ENCODE peak calls at places on chromosomes 7 and 10, in four cellular contexts. B, A, S and O are unnamed samples.

GRCh38 chr10:6607778-6608177 is 27.7 kb upstream of the PRKCQ start:
- DNase-seq in B (no peak), A (no peak), S (no peak), O (no peak)

GRCh38 chr7:75969182-75969581 is 25.2 kb downstream of the TMEM120A start:
- DNase-seq in B (no peak), A (no peak), S (no peak), O (no peak)

GRCh38 chr10:23696476-23696875 is 257.6 kb downstream of the OTUD1 start:
- DNase-seq in B (no peak), A (no peak), S (no peak), O (peak; percentile 1)

GRCh38 chr7:101953248-101953819 is 135.9 kb downstream of the CUX1 start:
- DNase-seq in B (no peak), A (peak; percentile 92), S (no peak), O (no peak)

GRCh38 chr7:22666732-22667131 is 60.3 kb upstream of the IL6 start:
- DNase-seq in B (no peak), A (peak; percentile 72), S (no peak), O (no peak)

GRCh38 chr10:3068201-3068967 is 1.0 kb downstream of the PFKP start:
- DNase-seq in B (no peak), A (peak; percentile 54), S (peak; percentile 73), O (peak; percentile 72)

GRCh38 chr7:6252310-6252709 is 20.1 kb downstream of the CYTH3 start:
- DNase-seq in B (no peak), A (peak; percentile 48), S (no peak), O (no peak)

GRCh38 chr10:72375585-72375984 is 20.9 kb upstream of the DNAJB12 start:
- DNase-seq in B (peak; percentile 57), A (no peak), S (no peak), O (peak; percentile 48)

GRCh38 chr7:4216016-4216415 is 466.1 kb upstream of the FOXK1 start:
- DNase-seq in B (no peak), A (no peak), S (no peak), O (no peak)

GRCh38 chr7:30918676-30919075 is 7.0 kb downstream of the AQP1 start:
- DNase-seq in B (no peak), A (no peak), S (no peak), O (no peak)

GRCh38 chr10:79188154-79188763 is 119.5 kb downstream of the ZMIZ1 start:
- DNase-seq in B (no peak), A (no peak), S (no peak), O (peak; percentile 69)

GRCh38 chr7:47651355-47652317 is 69.7 kb upstream of the TNS3 start:
- DNase-seq in B (no peak), A (peak; percentile 99), S (no peak), O (no peak)

GRCh38 chr10:91559170-91559569 is 73.7 kb downstream of the PPP1R3C start:
- DNase-seq in B (no peak), A (no peak), S (no peak), O (no peak)

GRCh38 chr10:34454590-34455289 is 360.4 kb downstream of the PARD3 start:
- DNase-seq in B (no peak), A (peak; percentile 28), S (no peak), O (peak; percentile 77)

GRCh38 chr10:79248341-79248931 is 98.8 kb upstream of the PPIF start:
- DNase-seq in B (no peak), A (no peak), S (no peak), O (no peak)

GRCh38 chr7:100673942-100674431 is 447 bp downstream of the GNB2 start:
- DNase-seq in B (no peak), A (no peak), S (peak; percentile 76), O (no peak)

GRCh38 chr7:63067897-63068585 is 930.6 kb upstream of the ZNF722 start:
- DNase-seq in B (no peak), A (no peak), S (no peak), O (no peak)

GRCh38 chr7:112205348-112206237 is 606 bp downstream of the DOCK4 start:
- DNase-seq in B (peak; percentile 64), A (peak; percentile 64), S (peak; percentile 77), O (peak; percentile 89)

GRCh38 chr7:27641576-27642230 is 21.0 kb downstream of the HIBADH start:
- DNase-seq in B (no peak), A (no peak), S (no peak), O (no peak)

GRCh38 chr10:122474145-122474739 is 12.9 kb downstream of the HTRA1 start:
- DNase-seq in B (no peak), A (no peak), S (no peak), O (no peak)

GRCh38 chr7:12423355-12423994 is 19.8 kb upstream of the VWDE start:
- DNase-seq in B (no peak), A (peak; percentile 58), S (no peak), O (peak; percentile 11)

GRCh38 chr7:85770332-85770731 is 583.5 kb upstream of the SEMA3D start:
- DNase-seq in B (no peak), A (no peak), S (no peak), O (no peak)

GRCh38 chr10:59016043-59016442 is 160.4 kb upstream of the PHYHIPL start:
- DNase-seq in B (no peak), A (no peak), S (no peak), O (peak; percentile 24)

GRCh38 chr7:148156248-148156647 is 434.3 kb upstream of the C7orf33 start:
- DNase-seq in B (no peak), A (peak; percentile 1), S (no peak), O (no peak)

GRCh38 chr7:129210256-129210988 is 14.4 kb upstream of the AHCYL2 start:
- DNase-seq in B (peak; percentile 85), A (peak; percentile 44), S (peak; percentile 98), O (peak; percentile 64)

GRCh38 chr7:77778535-77778934 is 19.7 kb downstream of the TMEM60 start:
- DNase-seq in B (no peak), A (no peak), S (no peak), O (no peak)

GRCh38 chr10:93579089-93579488 is 12.6 kb downstream of the FFAR4 start:
- DNase-seq in B (no peak), A (peak; percentile 22), S (no peak), O (no peak)

GRCh38 chr10:86648706-86649426 is 5.5 kb upstream of the OPN4 start:
- DNase-seq in B (no peak), A (peak; percentile 68), S (no peak), O (no peak)

GRCh38 chr10:97647556-97647955 is 7.1 kb downstream of the PI4K2A start:
- DNase-seq in B (no peak), A (peak; percentile 57), S (no peak), O (no peak)

GRCh38 chr10:47183726-47184084 is 116.3 kb upstream of the GDF10 start:
- DNase-seq in B (no peak), A (no peak), S (no peak), O (no peak)

GRCh38 chr7:37927739-37928444 is 7.5 kb downstream of the EPDR1 start:
- DNase-seq in B (no peak), A (no peak), S (no peak), O (no peak)

GRCh38 chr10:131771634-131772358 is 129.0 kb upstream of the PPP2R2D start:
- DNase-seq in B (no peak), A (no peak), S (no peak), O (no peak)

GRCh38 chr10:131773321-131773988 is 127.4 kb upstream of the PPP2R2D start:
- DNase-seq in B (peak; percentile 15), A (no peak), S (no peak), O (no peak)

GRCh38 chr10:131769691-131770090 is 131.1 kb upstream of the PPP2R2D start:
- DNase-seq in B (no peak), A (no peak), S (no peak), O (no peak)

GRCh38 chr10:131773989-131774343 is 126.8 kb upstream of the PPP2R2D start:
- DNase-seq in B (no peak), A (no peak), S (no peak), O (no peak)

GRCh38 chr10:131770946-131771633 is 129.7 kb upstream of the PPP2R2D start:
- DNase-seq in B (no peak), A (no peak), S (no peak), O (no peak)
- H2BK15ac ChIP-seq in B (no peak overlapping the region), A (no peak overlapping the region), S (peak overlapping the region; percentile 12), O (no peak overlapping the region)

GRCh38 chr7:196778-197321 is 4.5 kb downstream of the FAM20C start:
- DNase-seq in B (no peak), A (no peak), S (no peak), O (no peak)

GRCh38 chr7:199465-200249 is 7.3 kb downstream of the FAM20C start:
- DNase-seq in B (no peak), A (no peak), S (no peak), O (no peak)

GRCh38 chr7:197413-198335 is 5.3 kb downstream of the FAM20C start:
- DNase-seq in B (no peak), A (no peak), S (no peak), O (no peak)

GRCh38 chr7:200704-201103 is 8.3 kb downstream of the FAM20C start:
- DNase-seq in B (no peak), A (no peak), S (no peak), O (no peak)

GRCh38 chr7:200290-200689 is 7.9 kb downstream of the FAM20C start:
- DNase-seq in B (peak; percentile 54), A (no peak), S (no peak), O (peak; percentile 19)
- H3K56ac ChIP-seq in B (no peak overlapping the region), A (no peak overlapping the region), S (no peak overlapping the region), O (no peak overlapping the region)

DNA sequence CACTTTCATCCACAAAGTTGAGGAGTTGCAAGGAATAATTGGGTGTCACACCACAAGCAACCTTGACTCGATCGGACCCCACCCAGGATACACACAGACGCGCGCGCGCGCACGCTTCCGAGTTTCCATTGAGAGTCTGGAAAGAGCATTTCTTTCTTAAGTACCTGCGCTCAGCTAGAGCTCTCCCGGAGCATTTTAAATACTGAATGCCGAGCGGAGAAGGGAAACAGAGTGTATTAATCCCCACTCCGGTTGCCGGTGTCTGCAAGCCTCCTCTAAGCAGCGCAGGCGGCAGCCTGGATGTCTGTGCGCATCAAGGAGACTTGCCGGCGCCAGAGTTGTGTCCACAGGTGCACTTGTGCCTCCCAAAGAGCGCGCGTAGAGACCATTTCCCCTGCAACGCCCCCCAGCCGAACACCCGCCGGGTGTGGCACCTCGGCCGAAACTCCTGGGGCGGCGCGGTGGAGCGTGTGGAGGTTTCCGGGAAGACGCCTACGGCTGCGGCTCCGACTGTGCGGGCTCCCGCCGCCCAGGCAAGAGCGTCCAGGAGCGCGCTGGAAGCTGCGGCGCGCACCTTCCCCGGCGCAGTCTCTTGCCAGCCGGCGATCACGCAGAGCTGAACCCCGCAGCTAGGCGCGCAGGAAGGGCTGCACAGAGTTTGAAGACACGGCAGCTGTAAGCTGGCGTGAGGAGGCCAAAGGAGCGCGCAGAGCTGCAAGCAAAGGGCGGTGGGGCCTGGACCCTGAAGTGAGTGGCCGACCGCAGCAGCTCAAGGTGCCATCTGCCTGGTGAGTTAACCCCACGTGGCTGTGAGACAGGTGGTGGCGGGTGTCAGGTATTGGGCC is 1.1 kb upstream of the FEZF1 start:
- DNase-seq in B (peak; percentile 55), A (no peak), S (peak; percentile 81), O (peak; percentile 70)
- H2BK15ac ChIP-seq in B (no peak overlapping the region), A (no peak overlapping the region), S (peak overlapping the region; percentile 31), O (no peak overlapping the region)

DNA sequence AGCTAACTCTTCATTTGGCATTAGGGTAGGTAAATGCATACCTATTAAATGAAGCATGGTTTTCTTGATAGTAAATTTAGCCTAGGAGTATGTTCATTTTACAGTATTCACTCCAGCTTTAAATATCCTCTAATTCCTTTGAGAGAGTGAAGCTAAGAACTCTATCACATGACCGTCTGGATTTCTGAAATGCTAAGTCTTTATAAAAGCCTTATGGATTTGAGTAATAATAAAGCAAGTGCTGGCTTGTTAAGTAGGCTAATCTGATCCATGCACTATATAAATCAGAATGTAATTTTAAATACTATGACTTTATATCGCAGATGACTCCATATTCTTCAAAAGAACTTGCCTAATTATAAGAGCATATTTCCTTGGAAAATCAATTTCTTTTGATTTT is 64.8 kb downstream of the REEP3 start:
- DNase-seq in B (no peak), A (no peak), S (no peak), O (no peak)
- H3K56ac ChIP-seq in B (no peak overlapping the region), A (no peak overlapping the region), S (no peak overlapping the region), O (no peak overlapping the region)

GRCh38 chr7:1463685-1464223 is 4.5 kb upstream of the MICALL2 start:
- DNase-seq in B (no peak), A (no peak), S (no peak), O (no peak)
- H2BK15ac ChIP-seq in B (no peak overlapping the region), A (no peak overlapping the region), S (no peak overlapping the region), O (no peak overlapping the region)